ENCODE peak calls at places on chromosomes 13 and 19, in six cellular contexts. Z is uterus, F is PC-3, Q is adrenal gland, H is astrocyte of the cerebellum, I is astrocyte. W is an unnamed sample.

GRCh38 chr19:18590273-18591272 is 2.0 kb downstream of the REX1BD start:
- DNase-seq in H (peak; percentile 74), I (peak; percentile 74), F (no peak), Z (no peak), Q (peak; percentile 93), W (no peak)

GRCh38 chr13:57557979-57558529 is 73.5 kb upstream of the PCDH17 start:
- DNase-seq in H (no peak), Q (no peak), F (peak; percentile 6), Z (no peak), I (no peak), W (no peak)

GRCh38 chr19:48644839-48645651 is 942 bp downstream of the CA11 start:
- DNase-seq in Q (peak; percentile 93), I (no peak), F (peak; percentile 63), Z (peak; percentile 89), H (no peak), W (peak; percentile 58)

GRCh38 chr13:100875392-100876043 is 200.9 kb upstream of the TMTC4 start:
- DNase-seq in I (peak; percentile 97), H (peak; percentile 95), Q (no peak), F (peak; percentile 83), Z (no peak), W (no peak)

GRCh38 chr13:33076451-33076992 is 60.3 kb downstream of the KL start:
- DNase-seq in F (no peak), Z (no peak), H (no peak), I (no peak), Q (no peak), W (no peak)

GRCh38 chr13:98994896-98995295 is 17.0 kb upstream of the DOCK9 start:
- DNase-seq in F (no peak), Q (no peak), H (no peak), I (no peak), Z (no peak), W (no peak)

GRCh38 chr19:45848922-45849321 is 14.0 kb downstream of the SYMPK start:
- DNase-seq in Q (no peak), H (no peak), Z (no peak), F (peak; percentile 11), I (no peak), W (no peak)

GRCh38 chr13:26486550-26486949 is 70.9 kb upstream of the WASF3 start:
- DNase-seq in Q (no peak), F (no peak), H (no peak), I (no peak), Z (peak; percentile 38), W (no peak)

GRCh38 chr19:47996230-47996727 is 1.8 kb downstream of the ELSPBP1 start:
- DNase-seq in F (no peak), H (no peak), Q (no peak), I (no peak), Z (no peak), W (no peak)

GRCh38 chr19:22526661-22527272 is 104.6 kb upstream of the ZNF98 start:
- DNase-seq in Z (peak; percentile 34), I (no peak), Q (no peak), H (no peak), F (no peak), W (no peak)

GRCh38 chr13:98416408-98416807 is 160.5 kb downstream of the STK24 start:
- DNase-seq in I (no peak), Z (no peak), H (no peak), Q (no peak), F (peak; percentile 92), W (no peak)

GRCh38 chr19:3357731-3358391 is 8.5 kb upstream of the NFIC start:
- DNase-seq in I (no peak), F (no peak), Z (peak; percentile 46), Q (no peak), H (no peak), W (no peak)

GRCh38 chr19:58020129-58020528 is 13.7 kb upstream of the ZSCAN1 start:
- DNase-seq in I (no peak), Z (no peak), H (no peak), Q (no peak), F (no peak), W (no peak)

GRCh38 chr19:54172764-54173699 is at the start of gene TMC4:
- DNase-seq in H (no peak), I (no peak), F (peak; percentile 93), Q (no peak), Z (no peak), W (no peak)

GRCh38 chr19:3881272-3882040 is 971 bp downstream of the ATCAY start:
- DNase-seq in H (no peak), I (no peak), Q (no peak), Z (no peak), F (no peak), W (no peak)

GRCh38 chr13:110557082-110557481 is 4.4 kb downstream of the RAB20 start:
- DNase-seq in F (no peak), Z (no peak), H (no peak), I (no peak), Q (no peak), W (no peak)

GRCh38 chr13:111899714-111900389 is 167.1 kb upstream of the SOX1 start:
- DNase-seq in F (no peak), Z (no peak), I (no peak), H (no peak), Q (peak; percentile 18), W (no peak)

GRCh38 chr19:30374791-30375650 is 2.8 kb downstream of the ZNF536 start:
- DNase-seq in Q (peak; percentile 38), Z (no peak), F (no peak), I (no peak), H (no peak), W (no peak)

GRCh38 chr13:67143544-67144115 is 86.5 kb downstream of the PCDH9 start:
- DNase-seq in Q (no peak), F (no peak), H (no peak), I (no peak), Z (no peak), W (no peak)

GRCh38 chr13:100662470-100663211 is 12.0 kb downstream of the TMTC4 start:
- DNase-seq in H (no peak), I (no peak), Q (no peak), Z (no peak), F (no peak), W (no peak)

GRCh38 chr19:1783354-1783753 is 28.7 kb downstream of the ATP8B3 start:
- DNase-seq in H (no peak), Q (no peak), F (no peak), Z (no peak), I (no peak), W (no peak)

GRCh38 chr19:48842744-48843162 is 6.5 kb upstream of the HSD17B14 start:
- DNase-seq in H (no peak), Q (peak; percentile 63), F (peak; percentile 64), I (peak; percentile 18), Z (peak; percentile 57), W (no peak)

GRCh38 chr19:55119053-55119452 is 1.6 kb upstream of the PPP1R12C start:
- DNase-seq in Z (no peak), I (no peak), Q (no peak), F (no peak), H (no peak), W (no peak)

GRCh38 chr19:36686365-36687213 is 823 bp upstream of the ZNF567 start:
- DNase-seq in Q (peak; percentile 67), H (no peak), I (peak; percentile 2), Z (peak; percentile 17), F (peak; percentile 2), W (no peak)

GRCh38 chr19:56147307-56147706 is 6.2 kb downstream of the ZNF444 start:
- DNase-seq in I (no peak), F (no peak), H (no peak), Z (no peak), Q (no peak), W (no peak)
- TF ChIP-seq CTCF in I (no peak), F (no peak), H (no peak), Z (no peak), Q (no peak), W (no peak)

GRCh38 chr13:113060557-113061270 is 44.9 kb upstream of the F7 start:
- DNase-seq in H (no peak), F (no peak), Z (no peak), I (no peak), Q (no peak), W (no peak)
- TF ChIP-seq CTCF in H (no peak), F (no peak), Z (no peak), I (no peak), Q (no peak), W (no peak)

GRCh38 chr19:11598746-11599145 is 1.5 kb downstream of the ZNF627 start:
- DNase-seq in Q (no peak), F (no peak), I (no peak), H (no peak), Z (no peak), W (no peak)

GRCh38 chr19:11598103-11598483 is 810 bp downstream of the ZNF627 start:
- DNase-seq in H (no peak), Q (no peak), Z (no peak), F (no peak), I (no peak), W (no peak)

GRCh38 chr19:11596156-11596555 is 1.1 kb upstream of the ZNF627 start:
- DNase-seq in Q (peak; percentile 66), Z (no peak), I (no peak), H (no peak), F (no peak), W (no peak)

GRCh38 chr19:11594084-11594483 is 3.2 kb upstream of the ZNF627 start:
- DNase-seq in Z (no peak), I (no peak), H (no peak), F (no peak), Q (no peak), W (no peak)

GRCh38 chr19:11597202-11598102 is at the start of gene ZNF627:
- DNase-seq in Z (peak; percentile 99), Q (peak; percentile 100), I (peak; percentile 95), H (peak; percentile 95), F (peak; percentile 99), W (peak; percentile 99)
- TF ChIP-seq CTCF in Z (peak; percentile 48), Q (peak; percentile 48), I (no peak), H (no peak), F (no peak), W (no peak)

GRCh38 chr13:60370343-60370742 is 26.7 kb upstream of the TDRD3 start:
- DNase-seq in F (no peak), I (no peak), Q (no peak), Z (no peak), H (no peak), W (no peak)
- TF ChIP-seq CTCF in F (no peak), I (no peak), Q (no peak), Z (no peak), H (no peak), W (no peak)

GRCh38 chr13:34347784-34348573 is 530.0 kb downstream of the RFC3 start:
- DNase-seq in Q (no peak), I (no peak), Z (no peak), H (no peak), F (peak; percentile 92), W (no peak)
- TF ChIP-seq CTCF in Q (no peak), I (no peak), Z (no peak), H (no peak), F (peak; percentile 26), W (no peak)